ENCODE peak calls at places on chromosomes 13 and 19, in ten cellular contexts. One of them, this sample, is unnamed.

GRCh38 chr19:49844138-49844740 is 6.7 kb upstream of the PTOV1 start:
- DNase-seq in keratinocyte: no peak
- DNase-seq in upper lobe of left lung: no peak
- DNase-seq in fibroblast of mammary gland: no peak
- DNase-seq in mammary epithelial cell: no peak
- DNase-seq in fibroblast of the aortic adventitia: no peak
- DNase-seq in esophagus squamous epithelium: no peak
- DNase-seq in dorsolateral prefrontal cortex: no peak
- DNase-seq in tibial artery: no peak
- DNase-seq in brain microvascular endothelial cell: no peak
- DNase-seq in this sample: no peak

GRCh38 chr13:38662362-38662761 is 24.5 kb upstream of the FREM2 start:
- DNase-seq in keratinocyte: no peak
- DNase-seq in upper lobe of left lung: no peak
- DNase-seq in fibroblast of mammary gland: peak; percentile 74
- DNase-seq in mammary epithelial cell: peak; percentile 21
- DNase-seq in fibroblast of the aortic adventitia: peak; percentile 80
- DNase-seq in esophagus squamous epithelium: no peak
- DNase-seq in dorsolateral prefrontal cortex: no peak
- DNase-seq in tibial artery: no peak
- DNase-seq in brain microvascular endothelial cell: peak; percentile 66
- DNase-seq in this sample: no peak

GRCh38 chr19:28643284-28643683 is 569.7 kb downstream of the UQCRFS1 start:
- DNase-seq in keratinocyte: no peak
- DNase-seq in upper lobe of left lung: no peak
- DNase-seq in fibroblast of mammary gland: no peak
- DNase-seq in mammary epithelial cell: no peak
- DNase-seq in fibroblast of the aortic adventitia: no peak
- DNase-seq in esophagus squamous epithelium: no peak
- DNase-seq in dorsolateral prefrontal cortex: no peak
- DNase-seq in tibial artery: no peak
- DNase-seq in brain microvascular endothelial cell: no peak
- DNase-seq in this sample: no peak

GRCh38 chr13:27007166-27007565 is 164.4 kb downstream of the USP12 start:
- DNase-seq in keratinocyte: no peak
- DNase-seq in upper lobe of left lung: peak; percentile 20
- DNase-seq in fibroblast of mammary gland: no peak
- DNase-seq in mammary epithelial cell: no peak
- DNase-seq in fibroblast of the aortic adventitia: no peak
- DNase-seq in esophagus squamous epithelium: no peak
- DNase-seq in dorsolateral prefrontal cortex: peak; percentile 64
- DNase-seq in tibial artery: no peak
- DNase-seq in brain microvascular endothelial cell: no peak
- DNase-seq in this sample: no peak

GRCh38 chr13:86840250-86841191 is 830.6 kb upstream of the SLITRK5 start:
- DNase-seq in keratinocyte: no peak
- DNase-seq in upper lobe of left lung: no peak
- DNase-seq in fibroblast of mammary gland: no peak
- DNase-seq in mammary epithelial cell: no peak
- DNase-seq in fibroblast of the aortic adventitia: no peak
- DNase-seq in esophagus squamous epithelium: no peak
- DNase-seq in dorsolateral prefrontal cortex: no peak
- DNase-seq in tibial artery: no peak
- DNase-seq in brain microvascular endothelial cell: no peak
- DNase-seq in this sample: no peak

GRCh38 chr13:38685974-38686571 is 804 bp upstream of the FREM2 start:
- DNase-seq in keratinocyte: no peak
- DNase-seq in upper lobe of left lung: peak; percentile 40
- DNase-seq in fibroblast of mammary gland: peak; percentile 19
- DNase-seq in mammary epithelial cell: peak; percentile 44
- DNase-seq in fibroblast of the aortic adventitia: no peak
- DNase-seq in esophagus squamous epithelium: no peak
- DNase-seq in dorsolateral prefrontal cortex: no peak
- DNase-seq in tibial artery: no peak
- DNase-seq in brain microvascular endothelial cell: no peak
- DNase-seq in this sample: peak; percentile 4

GRCh38 chr13:69948016-69948415 is 159.6 kb upstream of the ATXN8OS start:
- DNase-seq in keratinocyte: no peak
- DNase-seq in upper lobe of left lung: no peak
- DNase-seq in fibroblast of mammary gland: no peak
- DNase-seq in mammary epithelial cell: no peak
- DNase-seq in fibroblast of the aortic adventitia: no peak
- DNase-seq in esophagus squamous epithelium: no peak
- DNase-seq in dorsolateral prefrontal cortex: no peak
- DNase-seq in tibial artery: no peak
- DNase-seq in brain microvascular endothelial cell: no peak
- DNase-seq in this sample: no peak

GRCh38 chr13:77034883-77035282 is 7.9 kb upstream of the FBXL3 start:
- DNase-seq in keratinocyte: no peak
- DNase-seq in upper lobe of left lung: no peak
- DNase-seq in fibroblast of mammary gland: peak; percentile 94
- DNase-seq in mammary epithelial cell: peak; percentile 44
- DNase-seq in fibroblast of the aortic adventitia: peak; percentile 47
- DNase-seq in esophagus squamous epithelium: no peak
- DNase-seq in dorsolateral prefrontal cortex: no peak
- DNase-seq in tibial artery: no peak
- DNase-seq in brain microvascular endothelial cell: peak; percentile 55
- DNase-seq in this sample: peak; percentile 84

GRCh38 chr13:36275190-36276002 is 22.2 kb downstream of the CCDC169 start:
- DNase-seq in keratinocyte: no peak
- DNase-seq in upper lobe of left lung: no peak
- DNase-seq in fibroblast of mammary gland: peak; percentile 83
- DNase-seq in mammary epithelial cell: no peak
- DNase-seq in fibroblast of the aortic adventitia: peak; percentile 89
- DNase-seq in esophagus squamous epithelium: no peak
- DNase-seq in dorsolateral prefrontal cortex: no peak
- DNase-seq in tibial artery: no peak
- DNase-seq in brain microvascular endothelial cell: peak; percentile 90
- DNase-seq in this sample: peak; percentile 30

GRCh38 chr13:20127563-20128458 is 33.0 kb downstream of the GJA3 start:
- DNase-seq in keratinocyte: no peak
- DNase-seq in upper lobe of left lung: peak; percentile 80
- DNase-seq in fibroblast of mammary gland: peak; percentile 40
- DNase-seq in mammary epithelial cell: peak; percentile 18
- DNase-seq in fibroblast of the aortic adventitia: peak; percentile 30
- DNase-seq in esophagus squamous epithelium: no peak
- DNase-seq in dorsolateral prefrontal cortex: peak; percentile 68
- DNase-seq in tibial artery: peak; percentile 84
- DNase-seq in brain microvascular endothelial cell: no peak
- DNase-seq in this sample: peak; percentile 77

GRCh38 chr13:92136449-92137180 is 738.2 kb downstream of the GPC5 start:
- DNase-seq in keratinocyte: no peak
- DNase-seq in upper lobe of left lung: no peak
- DNase-seq in fibroblast of mammary gland: peak; percentile 1
- DNase-seq in mammary epithelial cell: no peak
- DNase-seq in fibroblast of the aortic adventitia: no peak
- DNase-seq in esophagus squamous epithelium: no peak
- DNase-seq in dorsolateral prefrontal cortex: no peak
- DNase-seq in tibial artery: no peak
- DNase-seq in brain microvascular endothelial cell: peak; percentile 3
- DNase-seq in this sample: no peak

GRCh38 chr13:97574926-97575325 is 141.0 kb downstream of the RAP2A start:
- DNase-seq in keratinocyte: no peak
- DNase-seq in upper lobe of left lung: no peak
- DNase-seq in fibroblast of mammary gland: peak; percentile 51
- DNase-seq in mammary epithelial cell: peak; percentile 3
- DNase-seq in fibroblast of the aortic adventitia: peak; percentile 40
- DNase-seq in esophagus squamous epithelium: no peak
- DNase-seq in dorsolateral prefrontal cortex: no peak
- DNase-seq in tibial artery: no peak
- DNase-seq in brain microvascular endothelial cell: peak; percentile 19
- DNase-seq in this sample: no peak

GRCh38 chr19:12954150-12954962 is 2.7 kb downstream of the GADD45GIP1 start:
- DNase-seq in keratinocyte: no peak
- DNase-seq in upper lobe of left lung: no peak
- DNase-seq in fibroblast of mammary gland: no peak
- DNase-seq in mammary epithelial cell: no peak
- DNase-seq in fibroblast of the aortic adventitia: no peak
- DNase-seq in esophagus squamous epithelium: no peak
- DNase-seq in dorsolateral prefrontal cortex: no peak
- DNase-seq in tibial artery: no peak
- DNase-seq in brain microvascular endothelial cell: no peak
- DNase-seq in this sample: no peak

GRCh38 chr19:55877211-55877610 is 40.9 kb downstream of the NLRP4 start:
- DNase-seq in keratinocyte: no peak
- DNase-seq in upper lobe of left lung: no peak
- DNase-seq in fibroblast of mammary gland: no peak
- DNase-seq in mammary epithelial cell: no peak
- DNase-seq in fibroblast of the aortic adventitia: no peak
- DNase-seq in esophagus squamous epithelium: no peak
- DNase-seq in dorsolateral prefrontal cortex: no peak
- DNase-seq in tibial artery: no peak
- DNase-seq in brain microvascular endothelial cell: no peak
- DNase-seq in this sample: no peak

GRCh38 chr19:41426952-41427646 is at the start of gene B3GNT8:
- DNase-seq in keratinocyte: peak; percentile 48
- DNase-seq in upper lobe of left lung: peak; percentile 94
- DNase-seq in fibroblast of mammary gland: peak; percentile 51
- DNase-seq in mammary epithelial cell: peak; percentile 84
- DNase-seq in fibroblast of the aortic adventitia: peak; percentile 64
- DNase-seq in esophagus squamous epithelium: peak; percentile 30
- DNase-seq in dorsolateral prefrontal cortex: no peak
- DNase-seq in tibial artery: peak; percentile 92
- DNase-seq in brain microvascular endothelial cell: peak; percentile 11
- DNase-seq in this sample: peak; percentile 72
- H3K4me3 ChIP-seq in keratinocyte: peak within 1 kb of the TSS; percentile 81
- H3K4me3 ChIP-seq in upper lobe of left lung: peak within 1 kb of the TSS; percentile 41
- H3K4me3 ChIP-seq in fibroblast of mammary gland: peak within 1 kb of the TSS; percentile 41
- H3K4me3 ChIP-seq in mammary epithelial cell: peak within 1 kb of the TSS; percentile 53
- H3K4me3 ChIP-seq in fibroblast of the aortic adventitia: peak within 1 kb of the TSS; percentile 62
- H3K4me3 ChIP-seq in esophagus squamous epithelium: peak within 1 kb of the TSS; percentile 70
- H3K4me3 ChIP-seq in dorsolateral prefrontal cortex: peak within 1 kb of the TSS; percentile 29
- H3K4me3 ChIP-seq in tibial artery: peak within 1 kb of the TSS; percentile 49
- H3K4me3 ChIP-seq in brain microvascular endothelial cell: peak within 1 kb of the TSS; percentile 35
- H3K4me3 ChIP-seq in this sample: peak within 1 kb of the TSS; percentile 46

GRCh38 chr19:6734096-6734696 is 3.2 kb downstream of the GPR108 start:
- DNase-seq in keratinocyte: no peak
- DNase-seq in upper lobe of left lung: no peak
- DNase-seq in fibroblast of mammary gland: no peak
- DNase-seq in mammary epithelial cell: no peak
- DNase-seq in fibroblast of the aortic adventitia: no peak
- DNase-seq in esophagus squamous epithelium: no peak
- DNase-seq in dorsolateral prefrontal cortex: no peak
- DNase-seq in tibial artery: no peak
- DNase-seq in brain microvascular endothelial cell: no peak
- DNase-seq in this sample: no peak

GRCh38 chr19:6732803-6733337 is 4.5 kb downstream of the GPR108 start:
- DNase-seq in keratinocyte: no peak
- DNase-seq in upper lobe of left lung: no peak
- DNase-seq in fibroblast of mammary gland: no peak
- DNase-seq in mammary epithelial cell: no peak
- DNase-seq in fibroblast of the aortic adventitia: no peak
- DNase-seq in esophagus squamous epithelium: no peak
- DNase-seq in dorsolateral prefrontal cortex: no peak
- DNase-seq in tibial artery: no peak
- DNase-seq in brain microvascular endothelial cell: no peak
- DNase-seq in this sample: no peak

GRCh38 chr19:6735181-6735891 is 2.0 kb downstream of the GPR108 start:
- DNase-seq in keratinocyte: no peak
- DNase-seq in upper lobe of left lung: no peak
- DNase-seq in fibroblast of mammary gland: peak; percentile 14
- DNase-seq in mammary epithelial cell: no peak
- DNase-seq in fibroblast of the aortic adventitia: no peak
- DNase-seq in esophagus squamous epithelium: no peak
- DNase-seq in dorsolateral prefrontal cortex: no peak
- DNase-seq in tibial artery: no peak
- DNase-seq in brain microvascular endothelial cell: no peak
- DNase-seq in this sample: no peak

GRCh38 chr19:6731822-6732221 is 5.6 kb downstream of the GPR108 start:
- DNase-seq in keratinocyte: no peak
- DNase-seq in upper lobe of left lung: no peak
- DNase-seq in fibroblast of mammary gland: no peak
- DNase-seq in mammary epithelial cell: no peak
- DNase-seq in fibroblast of the aortic adventitia: no peak
- DNase-seq in esophagus squamous epithelium: no peak
- DNase-seq in dorsolateral prefrontal cortex: no peak
- DNase-seq in tibial artery: no peak
- DNase-seq in brain microvascular endothelial cell: no peak
- DNase-seq in this sample: no peak

DNA sequence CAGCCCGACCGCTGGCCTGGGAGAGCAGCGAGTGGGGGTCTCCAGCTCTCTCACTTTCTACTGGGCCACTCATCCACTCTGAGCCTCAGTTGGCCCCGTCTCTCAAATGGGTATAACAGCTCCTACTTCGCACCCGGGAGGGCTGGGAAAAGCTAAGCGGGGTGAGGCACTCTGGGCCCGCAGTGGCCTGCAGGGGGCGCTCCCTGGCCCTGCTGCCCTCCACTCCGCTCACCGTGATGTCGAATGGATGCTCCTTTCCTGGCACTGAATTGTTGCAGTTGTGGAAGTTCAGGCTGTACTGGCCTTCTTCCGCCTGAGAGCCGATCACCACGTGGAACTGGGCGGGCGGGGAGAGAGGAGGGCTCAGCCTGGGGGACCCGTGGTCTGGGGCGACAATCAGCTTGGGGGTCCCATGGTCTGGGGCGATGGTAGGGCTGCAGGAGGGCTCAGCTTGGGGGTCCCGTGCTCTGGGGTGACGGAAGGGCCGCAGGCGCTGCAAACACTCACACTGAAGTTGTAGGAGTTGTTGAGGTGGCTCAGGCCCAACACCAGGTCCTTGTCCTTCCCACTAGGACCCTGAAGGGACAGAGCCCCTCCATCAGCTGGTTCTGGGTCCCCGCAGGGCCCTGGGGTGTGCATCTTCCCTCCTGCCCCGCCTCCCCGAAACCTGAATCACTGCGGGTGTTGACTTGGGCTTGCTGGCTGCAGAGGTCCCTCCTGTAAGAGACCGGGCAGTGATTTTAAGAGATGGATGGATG is 3.9 kb downstream of the GPR108 start:
- DNase-seq in keratinocyte: no peak
- DNase-seq in upper lobe of left lung: no peak
- DNase-seq in fibroblast of mammary gland: no peak
- DNase-seq in mammary epithelial cell: no peak
- DNase-seq in fibroblast of the aortic adventitia: no peak
- DNase-seq in esophagus squamous epithelium: no peak
- DNase-seq in dorsolateral prefrontal cortex: no peak
- DNase-seq in tibial artery: no peak
- DNase-seq in brain microvascular endothelial cell: no peak
- DNase-seq in this sample: no peak
- TF ChIP-seq CTCF in keratinocyte: peak; percentile 56
- TF ChIP-seq CTCF in upper lobe of left lung: peak; percentile 5
- TF ChIP-seq CTCF in fibroblast of mammary gland: peak; percentile 8
- TF ChIP-seq CTCF in mammary epithelial cell: no peak
- TF ChIP-seq CTCF in fibroblast of the aortic adventitia: peak; percentile 41
- TF ChIP-seq CTCF in esophagus squamous epithelium: peak; percentile 24
- TF ChIP-seq CTCF in dorsolateral prefrontal cortex: peak; percentile 32
- TF ChIP-seq CTCF in tibial artery: no peak
- TF ChIP-seq CTCF in brain microvascular endothelial cell: peak; percentile 29
- TF ChIP-seq CTCF in this sample: no peak

GRCh38 chr19:40713939-40714338 is 2.7 kb downstream of the COQ8B start:
- DNase-seq in keratinocyte: no peak
- DNase-seq in upper lobe of left lung: no peak
- DNase-seq in fibroblast of mammary gland: no peak
- DNase-seq in mammary epithelial cell: no peak
- DNase-seq in fibroblast of the aortic adventitia: no peak
- DNase-seq in esophagus squamous epithelium: no peak
- DNase-seq in dorsolateral prefrontal cortex: no peak
- DNase-seq in tibial artery: no peak
- DNase-seq in brain microvascular endothelial cell: no peak
- DNase-seq in this sample: no peak
- H3K4me3 ChIP-seq in keratinocyte: no peak overlapping the region
- H3K4me3 ChIP-seq in upper lobe of left lung: no peak overlapping the region
- H3K4me3 ChIP-seq in fibroblast of mammary gland: no peak overlapping the region
- H3K4me3 ChIP-seq in mammary epithelial cell: no peak overlapping the region
- H3K4me3 ChIP-seq in fibroblast of the aortic adventitia: peak overlapping the region; percentile 74
- H3K4me3 ChIP-seq in esophagus squamous epithelium: peak overlapping the region; percentile 93
- H3K4me3 ChIP-seq in dorsolateral prefrontal cortex: peak overlapping the region; percentile 74
- H3K4me3 ChIP-seq in tibial artery: peak overlapping the region; percentile 78
- H3K4me3 ChIP-seq in brain microvascular endothelial cell: no peak overlapping the region
- H3K4me3 ChIP-seq in this sample: peak overlapping the region; percentile 60

GRCh38 chr13:52011690-52012511 is at the start of gene ALG11:
- DNase-seq in keratinocyte: peak; percentile 56
- DNase-seq in upper lobe of left lung: peak; percentile 98
- DNase-seq in fibroblast of mammary gland: peak; percentile 96
- DNase-seq in mammary epithelial cell: peak; percentile 97
- DNase-seq in fibroblast of the aortic adventitia: peak; percentile 96
- DNase-seq in esophagus squamous epithelium: peak; percentile 89
- DNase-seq in dorsolateral prefrontal cortex: peak; percentile 99
- DNase-seq in tibial artery: peak; percentile 100
- DNase-seq in brain microvascular endothelial cell: peak; percentile 100
- DNase-seq in this sample: peak; percentile 99
- TF ChIP-seq CTCF in keratinocyte: no peak
- TF ChIP-seq CTCF in upper lobe of left lung: no peak
- TF ChIP-seq CTCF in fibroblast of mammary gland: no peak
- TF ChIP-seq CTCF in mammary epithelial cell: no peak
- TF ChIP-seq CTCF in fibroblast of the aortic adventitia: no peak
- TF ChIP-seq CTCF in esophagus squamous epithelium: no peak
- TF ChIP-seq CTCF in dorsolateral prefrontal cortex: peak; percentile 14
- TF ChIP-seq CTCF in tibial artery: no peak
- TF ChIP-seq CTCF in brain microvascular endothelial cell: no peak
- TF ChIP-seq CTCF in this sample: no peak

This sample was measured in foreskin fibroblast.